ENCODE peak calls at places on chromosomes 4 and X, in ten cellular contexts. X, H, G, W, P, T, L, Z, M and O are unnamed samples.

GRCh38 chr4:105074097-105074496 is 72.6 kb upstream of the TET2 start:
- DNase-seq in X (no peak), H (no peak), G (no peak), W (no peak), P (no peak), T (no peak), L (no peak), Z (no peak), M (no peak), O (no peak)

GRCh38 chrX:24838624-24839023 is 144.9 kb downstream of the POLA1 start:
- DNase-seq in X (peak; percentile 72), H (peak; percentile 72), G (no peak), W (no peak), P (peak; percentile 27), T (peak; percentile 14), L (peak; percentile 31), Z (no peak), M (no peak), O (peak; percentile 31)

GRCh38 chr4:42397256-42397634 is at the start of gene SHISA3:
- DNase-seq in X (peak; percentile 18), H (peak; percentile 5), G (no peak), W (peak; percentile 51), P (peak; percentile 38), T (no peak), L (no peak), Z (no peak), M (no peak), O (no peak)

GRCh38 chrX:132636080-132636479 is 147.2 kb upstream of the MBNL3 start:
- DNase-seq in X (peak; percentile 4), H (peak; percentile 36), G (no peak), W (no peak), P (peak; percentile 30), T (no peak), L (no peak), Z (no peak), M (peak; percentile 17), O (peak; percentile 24)

GRCh38 chr4:142656178-142656577 is 189.9 kb downstream of the INPP4B start:
- DNase-seq in X (peak; percentile 28), H (peak; percentile 15), G (no peak), W (no peak), P (peak; percentile 27), T (peak; percentile 18), L (peak; percentile 30), Z (no peak), M (no peak), O (no peak)

GRCh38 chr4:151218343-151218742 is 58.6 kb upstream of the PRSS48 start:
- DNase-seq in X (no peak), H (peak; percentile 41), G (no peak), W (no peak), P (peak; percentile 58), T (peak; percentile 34), L (no peak), Z (no peak), M (no peak), O (no peak)

GRCh38 chrX:80181079-80181478 is 166.5 kb downstream of the TBX22 start:
- DNase-seq in X (peak; percentile 22), H (no peak), G (no peak), W (no peak), P (no peak), T (no peak), L (peak; percentile 4), Z (no peak), M (no peak), O (no peak)

GRCh38 chr4:722851-723360 is 17.3 kb downstream of the PCGF3 start:
- DNase-seq in X (no peak), H (no peak), G (no peak), W (no peak), P (no peak), T (no peak), L (no peak), Z (no peak), M (no peak), O (no peak)

GRCh38 chr4:13700196-13701140 is 72.9 kb upstream of the BOD1L1 start:
- DNase-seq in X (no peak), H (peak; percentile 59), G (peak; percentile 69), W (no peak), P (peak; percentile 80), T (peak; percentile 87), L (peak; percentile 33), Z (no peak), M (peak; percentile 84), O (peak; percentile 88)

GRCh38 chrX:67543818-67544217 is at the start of gene AR:
- DNase-seq in X (no peak), H (peak; percentile 50), G (no peak), W (peak; percentile 84), P (peak; percentile 64), T (peak; percentile 60), L (peak; percentile 74), Z (peak; percentile 62), M (no peak), O (peak; percentile 54)
- H3K4me3 ChIP-seq in X (no peak within 1 kb of the TSS), H (peak within 1 kb of the TSS; percentile 88), G (peak within 1 kb of the TSS; percentile 66), W (peak within 1 kb of the TSS; percentile 52), P (peak within 1 kb of the TSS; percentile 77), T (peak within 1 kb of the TSS; percentile 64), L (peak within 1 kb of the TSS; percentile 59), Z (no peak within 1 kb of the TSS), M (peak within 1 kb of the TSS; percentile 41), O (peak within 1 kb of the TSS; percentile 67)

GRCh38 chr4:125319311-125319710 is 4.6 kb downstream of the FAT4 start:
- DNase-seq in X (no peak), H (peak; percentile 42), G (no peak), W (no peak), P (peak; percentile 29), T (peak; percentile 49), L (no peak), Z (no peak), M (no peak), O (no peak)

GRCh38 chr4:125325733-125326132 is 11.0 kb downstream of the FAT4 start:
- DNase-seq in X (no peak), H (no peak), G (no peak), W (no peak), P (no peak), T (no peak), L (no peak), Z (no peak), M (no peak), O (no peak)

GRCh38 chr4:125322363-125322730 is 7.6 kb downstream of the FAT4 start:
- DNase-seq in X (peak; percentile 52), H (peak; percentile 80), G (no peak), W (no peak), P (peak; percentile 61), T (peak; percentile 63), L (no peak), Z (no peak), M (no peak), O (peak; percentile 50)

GRCh38 chr4:125323547-125324100 is 8.9 kb downstream of the FAT4 start:
- DNase-seq in X (peak; percentile 45), H (peak; percentile 79), G (no peak), W (no peak), P (peak; percentile 80), T (peak; percentile 82), L (peak; percentile 9), Z (no peak), M (peak; percentile 50), O (peak; percentile 66)

DNA sequence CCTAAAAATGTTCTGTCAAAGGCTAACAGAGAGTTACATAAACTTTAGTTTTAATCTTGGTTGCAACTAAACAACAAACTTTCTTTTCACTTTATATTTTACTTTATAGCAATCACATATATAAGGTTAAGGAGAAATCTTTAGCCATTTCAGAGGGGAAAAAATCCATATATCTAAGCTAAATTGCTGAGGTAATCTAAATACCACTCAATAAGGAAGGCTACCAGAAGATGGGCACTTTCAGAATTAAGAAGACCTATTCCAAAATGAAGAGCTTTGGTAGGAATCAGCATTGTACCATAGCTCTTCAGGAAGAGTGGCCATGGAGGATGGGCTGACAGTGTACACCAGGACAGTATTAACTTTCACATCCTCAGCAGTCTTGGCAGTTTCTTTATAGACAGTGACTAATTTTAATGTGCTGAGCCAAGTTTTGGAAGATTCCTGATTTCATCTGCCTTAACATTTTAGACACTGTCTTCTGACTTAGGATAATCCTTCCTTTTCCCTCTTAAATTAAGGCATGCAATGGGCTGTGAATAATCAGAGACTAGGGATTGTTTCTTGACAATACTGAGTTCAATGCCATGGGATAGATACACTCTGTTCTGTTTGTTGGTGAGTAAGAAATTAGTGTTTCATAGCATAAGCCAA is 7.1 kb downstream of the FAT4 start:
- DNase-seq in X (peak; percentile 76), H (peak; percentile 73), G (peak; percentile 41), W (no peak), P (peak; percentile 84), T (peak; percentile 58), L (no peak), Z (no peak), M (no peak), O (peak; percentile 67)
- H3K4me3 ChIP-seq in X (peak overlapping the region; percentile 36), H (peak overlapping the region; percentile 85), G (peak overlapping the region; percentile 21), W (peak overlapping the region; percentile 51), P (peak overlapping the region; percentile 66), T (no peak overlapping the region), L (no peak overlapping the region), Z (no peak overlapping the region), M (no peak overlapping the region), O (peak overlapping the region; percentile 43)

GRCh38 chr4:28256295-28256694 is 1395.7 kb downstream of the STIM2 start:
- DNase-seq in X (no peak), H (no peak), G (no peak), W (no peak), P (no peak), T (no peak), L (no peak), Z (no peak), M (no peak), O (no peak)

GRCh38 chr4:28250646-28251045 is 1390.0 kb downstream of the STIM2 start:
- DNase-seq in X (no peak), H (no peak), G (no peak), W (no peak), P (no peak), T (no peak), L (no peak), Z (no peak), M (no peak), O (no peak)

GRCh38 chr4:28248269-28248668 is 1387.6 kb downstream of the STIM2 start:
- DNase-seq in X (no peak), H (no peak), G (no peak), W (no peak), P (no peak), T (no peak), L (no peak), Z (no peak), M (no peak), O (no peak)

GRCh38 chr4:28251831-28252230 is 1391.2 kb downstream of the STIM2 start:
- DNase-seq in X (no peak), H (no peak), G (no peak), W (no peak), P (no peak), T (no peak), L (no peak), Z (no peak), M (no peak), O (no peak)

DNA sequence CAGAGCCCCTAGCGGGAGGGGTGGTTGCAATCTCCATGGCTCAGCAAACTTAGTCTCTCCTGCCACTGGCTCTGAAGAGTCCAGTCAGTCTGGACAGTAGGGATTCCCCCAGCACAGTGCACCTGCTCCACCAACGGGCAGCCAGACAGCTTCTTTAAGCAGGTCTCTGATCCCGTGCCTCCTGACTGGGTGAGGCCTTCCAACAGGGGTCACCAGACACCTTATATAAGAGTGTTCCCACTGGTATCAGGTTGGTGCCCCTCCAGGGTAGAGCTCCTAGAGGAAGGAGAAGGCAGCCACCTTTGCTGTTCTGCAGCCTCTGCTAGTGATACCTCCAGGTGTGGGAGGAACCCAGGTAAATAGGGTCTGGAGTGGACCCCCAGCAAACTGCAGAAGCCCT is 1393.4 kb downstream of the STIM2 start:
- DNase-seq in X (no peak), H (no peak), G (no peak), W (no peak), P (no peak), T (no peak), L (no peak), Z (no peak), M (no peak), O (no peak)
- H3K4me3 ChIP-seq in X (no peak overlapping the region), H (no peak overlapping the region), G (no peak overlapping the region), W (no peak overlapping the region), P (no peak overlapping the region), T (no peak overlapping the region), L (no peak overlapping the region), Z (no peak overlapping the region), M (no peak overlapping the region), O (no peak overlapping the region)

GRCh38 chr4:184824081-184824775 is 1.5 kb downstream of the ACSL1 start:
- DNase-seq in X (no peak), H (no peak), G (no peak), W (no peak), P (peak; percentile 8), T (no peak), L (no peak), Z (no peak), M (no peak), O (no peak)
- H3K4me3 ChIP-seq in X (no peak overlapping the region), H (peak overlapping the region; percentile 88), G (no peak overlapping the region), W (no peak overlapping the region), P (peak overlapping the region; percentile 77), T (peak overlapping the region; percentile 70), L (peak overlapping the region; percentile 56), Z (no peak overlapping the region), M (peak overlapping the region; percentile 66), O (peak overlapping the region; percentile 73)